ENCODE peak calls at places on chromosomes 1 and 21, in ten cellular contexts. R is upper lobe of left lung, G is pancreas, S is GM12865, N is cardiac fibroblast, Z is endothelial cell, E is type B pancreatic cell, V is brain microvascular endothelial cell, F is SK-N-SH, P is fibroblast of mammary gland. T is an unnamed sample.

GRCh38 chr1:174795806-174796205 is 203.9 kb upstream of the CACYBP start:
- DNase-seq in S (no peak), E (no peak), V (no peak), R (no peak), P (no peak), G (no peak), F (no peak), N (no peak), Z (no peak), T (no peak)

GRCh38 chr1:174740248-174740990 is 259.3 kb upstream of the CACYBP start:
- DNase-seq in F (no peak), Z (no peak), E (no peak), S (peak), P (peak), G (no peak), R (no peak), V (peak), N (peak), T (no peak)

GRCh38 chr1:15758953-15759661 is 512 bp downstream of the FBLIM1 start:
- DNase-seq in Z (peak), R (no peak), G (no peak), P (no peak), V (no peak), N (peak), E (no peak), F (peak), S (no peak), T (no peak)

GRCh38 chr1:198462365-198463025 is 78.0 kb downstream of the ATP6V1G3 start:
- DNase-seq in Z (no peak), P (peak), F (no peak), V (peak), E (no peak), G (no peak), R (no peak), S (no peak), N (peak), T (peak)

GRCh38 chr1:62435231-62436038 is 1.4 kb upstream of the USP1 start:
- DNase-seq in Z (no peak), F (no peak), N (no peak), G (peak), P (no peak), V (no peak), S (peak), R (no peak), E (no peak), T (no peak)

GRCh38 chr1:109770331-109771095 is 6.8 kb upstream of the EPS8L3 start:
- DNase-seq in V (no peak), S (no peak), G (no peak), F (no peak), R (peak), P (no peak), Z (no peak), N (no peak), E (no peak), T (no peak)

GRCh38 chr21:42614811-42615342 is 38.5 kb upstream of the PDE9A start:
- DNase-seq in N (no peak), S (peak), V (no peak), Z (no peak), P (peak), R (peak), F (peak), G (peak), E (no peak), T (peak)

GRCh38 chr1:27011058-27011764 is 1.4 kb downstream of the TENT5B start:
- DNase-seq in E (no peak), V (peak), G (no peak), Z (peak), P (peak), S (no peak), R (peak), N (peak), F (no peak), T (no peak)

GRCh38 chr1:101187287-101187686 is 49.5 kb upstream of the S1PR1 start:
- DNase-seq in S (no peak), N (no peak), R (no peak), V (no peak), E (no peak), Z (no peak), F (no peak), G (no peak), P (peak), T (no peak)

GRCh38 chr1:199123615-199124014 is 484.8 kb downstream of the PTPRC start:
- DNase-seq in E (no peak), S (no peak), V (peak), G (no peak), F (no peak), N (peak), Z (no peak), P (peak), R (no peak), T (no peak)

GRCh38 chr1:84374991-84375838 is 23.1 kb upstream of the DNASE2B start:
- DNase-seq in Z (no peak), V (no peak), R (no peak), N (peak), E (no peak), P (no peak), G (no peak), S (no peak), F (no peak), T (no peak)

GRCh38 chr1:28236656-28237331 is 870 bp downstream of the ATP5IF1 start:
- DNase-seq in S (no peak), V (no peak), P (no peak), F (peak), G (no peak), E (no peak), N (no peak), Z (no peak), R (no peak), T (peak)

GRCh38 chr1:46039571-46040052 is 92.8 kb downstream of the PIK3R3 start:
- DNase-seq in Z (no peak), V (no peak), R (no peak), N (peak), E (no peak), F (no peak), G (no peak), P (peak), S (no peak), T (no peak)

GRCh38 chr21:42013901-42014300 is 3.7 kb upstream of the ZBTB21 start:
- DNase-seq in P (no peak), S (no peak), N (no peak), Z (no peak), R (no peak), E (no peak), F (no peak), V (no peak), G (no peak), T (no peak)

GRCh38 chr21:35529141-35529863 is 480.2 kb upstream of the RUNX1 start:
- DNase-seq in Z (no peak), G (no peak), E (no peak), N (peak), F (no peak), S (peak), P (no peak), R (no peak), V (peak), T (peak)

GRCh38 chr1:40760984-40761383 is 22.6 kb upstream of the KCNQ4 start:
- DNase-seq in S (no peak), V (no peak), N (peak), G (no peak), Z (no peak), R (no peak), F (no peak), P (peak), E (no peak), T (no peak)

GRCh38 chr1:109805486-109806180 is 41.9 kb upstream of the EPS8L3 start:
- DNase-seq in S (no peak), Z (no peak), N (peak), V (no peak), G (no peak), F (no peak), R (peak), E (no peak), P (no peak), T (no peak)

GRCh38 chr1:17200756-17201155 is 4.2 kb upstream of the PADI1 start:
- DNase-seq in F (no peak), G (no peak), S (peak), V (no peak), N (no peak), R (peak), E (no peak), P (no peak), Z (no peak), T (no peak)

GRCh38 chr1:26938004-26938658 is 16.6 kb downstream of the NUDC start:
- DNase-seq in R (no peak), G (no peak), Z (no peak), P (no peak), V (no peak), E (no peak), N (no peak), S (no peak), F (no peak), T (no peak)

GRCh38 chr21:45303751-45304150 is 16.1 kb upstream of the POFUT2 start:
- DNase-seq in N (no peak), P (no peak), V (no peak), R (no peak), S (no peak), Z (no peak), E (no peak), G (no peak), F (no peak), T (no peak)

GRCh38 chr1:31584869-31585735 is 8.8 kb downstream of the TINAGL1 start:
- DNase-seq in G (no peak), V (no peak), F (no peak), R (no peak), P (no peak), N (no peak), E (peak), S (no peak), Z (no peak), T (no peak)

GRCh38 chr1:209641216-209642181 is 10.7 kb downstream of the LAMB3 start:
- DNase-seq in P (no peak), S (peak), Z (no peak), G (peak), R (peak), V (no peak), E (no peak), N (peak), F (no peak), T (no peak)

GRCh38 chr1:208158640-208159541 is 85.3 kb downstream of the PLXNA2 start:
- DNase-seq in F (no peak), N (no peak), Z (peak), S (no peak), E (no peak), G (no peak), V (no peak), R (no peak), P (no peak), T (no peak)

GRCh38 chr1:54884135-54884586 is 2.8 kb downstream of the DHCR24 start:
- DNase-seq in V (no peak), P (peak), S (no peak), N (no peak), R (no peak), Z (no peak), E (no peak), F (no peak), G (no peak), T (no peak)

GRCh38 chr1:238985312-238985711 is 401.1 kb upstream of the CHRM3 start:
- DNase-seq in N (no peak), P (no peak), R (no peak), E (no peak), V (no peak), Z (no peak), F (no peak), G (no peak), S (no peak), T (no peak)

GRCh38 chr1:166597516-166597915 is 241.8 kb upstream of the POGK start:
- DNase-seq in E (no peak), R (no peak), F (no peak), Z (no peak), P (no peak), G (no peak), N (no peak), V (no peak), S (no peak), T (no peak)

GRCh38 chr21:42161957-42162681 is 56.8 kb upstream of the ABCG1 start:
- DNase-seq in V (no peak), Z (peak), S (no peak), E (peak), G (no peak), F (peak), P (peak), R (no peak), N (no peak), T (peak)

GRCh38 chr1:183515002-183515689 is 42.8 kb downstream of the SMG7 start:
- DNase-seq in G (no peak), P (peak), E (no peak), F (no peak), V (peak), N (peak), Z (no peak), S (no peak), R (no peak), T (no peak)

GRCh38 chr1:41282679-41283317 is 40.7 kb upstream of the SCMH1 start:
- DNase-seq in G (peak), E (no peak), F (peak), V (peak), Z (peak), N (peak), R (no peak), S (peak), P (peak), T (peak)

GRCh38 chr1:240811261-240811660 is 199.3 kb upstream of the GREM2 start:
- DNase-seq in P (no peak), V (no peak), G (no peak), F (no peak), N (no peak), E (no peak), R (no peak), S (no peak), Z (no peak), T (no peak)

GRCh38 chr1:201170533-201171062 is 16.3 kb upstream of the TMEM9 start:
- DNase-seq in N (peak), Z (peak), V (peak), S (peak), G (peak), P (peak), F (peak), E (peak), R (peak), T (peak)

GRCh38 chr1:201172336-201172735 is 18.1 kb upstream of the TMEM9 start:
- DNase-seq in V (no peak), R (no peak), G (peak), E (no peak), N (no peak), Z (no peak), P (no peak), S (no peak), F (no peak), T (no peak)

GRCh38 chr1:201169971-201170532 is 15.8 kb upstream of the TMEM9 start:
- DNase-seq in Z (no peak), F (no peak), S (no peak), R (no peak), G (no peak), N (no peak), P (no peak), V (no peak), E (no peak), T (no peak)

GRCh38 chr1:201172999-201173610 is 17.5 kb upstream of the IGFN1 start:
- DNase-seq in P (peak), F (no peak), R (no peak), Z (no peak), S (no peak), N (no peak), G (no peak), V (peak), E (no peak), T (peak)

DNA sequence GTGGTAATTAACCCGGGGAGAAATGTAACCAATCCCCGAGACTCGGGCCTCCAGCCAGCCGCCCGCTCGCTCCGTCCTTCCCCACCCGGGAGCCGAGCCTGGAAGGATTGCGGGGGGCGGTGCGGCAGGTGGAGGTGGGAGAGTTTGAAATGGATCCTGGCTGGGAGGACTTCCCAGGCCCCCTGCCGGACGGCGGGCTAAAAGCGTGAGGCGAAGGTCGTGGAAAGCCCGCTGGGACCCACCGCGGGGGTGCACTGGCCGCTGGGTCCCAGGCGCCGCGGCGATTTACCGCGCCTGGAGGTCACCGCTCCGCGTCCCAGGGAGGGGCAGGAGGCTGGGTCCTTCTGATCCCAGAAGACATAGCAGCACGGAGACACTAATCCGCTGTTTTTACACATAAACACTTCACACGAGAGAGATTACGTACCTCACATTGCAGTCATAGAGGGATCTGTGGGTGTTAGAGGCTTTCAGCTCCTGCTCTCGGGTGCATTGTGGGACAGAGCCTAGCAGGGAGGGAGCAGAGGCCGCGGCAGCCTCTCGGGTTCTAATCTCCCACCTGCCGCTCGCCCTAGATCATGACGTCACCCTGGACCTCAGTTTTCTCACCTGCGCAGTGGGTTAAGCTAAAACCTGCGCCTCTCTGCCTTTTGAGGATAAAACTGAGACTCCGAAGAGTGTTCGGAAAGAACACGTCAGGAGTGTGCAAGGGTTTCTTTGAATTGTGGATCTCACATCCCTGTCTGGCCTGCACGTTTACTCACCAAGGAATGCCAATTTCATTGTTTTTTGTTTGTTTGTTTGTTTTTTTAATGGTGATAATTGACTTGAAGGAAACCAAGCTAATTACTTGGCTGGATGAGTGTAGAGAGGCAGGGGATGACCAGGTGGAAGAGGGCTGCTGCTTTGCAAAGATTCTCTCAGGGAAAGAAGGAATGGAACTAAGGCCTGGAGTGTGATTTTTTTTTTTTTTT is 17.1 kb upstream of the TMEM9 start:
- DNase-seq in Z (peak), S (peak), P (peak), R (peak), V (peak), E (peak), N (peak), G (peak), F (peak), T (peak)
- TF ChIP-seq CTCF in Z (peak), S (peak), P (peak), R (peak), V (peak), E (peak), N (peak), G (peak), F (peak), T (peak)

DNA sequence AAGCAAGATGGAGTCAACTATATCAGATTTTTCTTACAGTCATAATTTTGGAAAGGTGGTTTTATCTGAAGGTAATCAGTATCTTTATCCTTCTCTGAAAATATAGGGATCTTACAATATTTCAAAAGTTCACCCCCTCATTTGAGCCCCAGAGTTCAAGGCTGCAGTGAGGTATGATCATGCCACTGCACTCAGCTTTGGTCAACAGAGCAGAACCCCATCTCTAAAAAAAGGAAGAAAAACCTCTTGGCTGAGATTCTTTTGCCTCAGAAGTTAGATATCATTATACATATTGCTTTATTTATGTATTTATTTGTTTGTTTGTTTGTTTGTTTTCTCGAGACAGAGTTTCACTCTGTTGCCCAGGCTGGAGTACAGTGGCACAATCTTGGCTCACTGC is 11.5 kb upstream of the RBBP5 start:
- DNase-seq in G (no peak), Z (no peak), N (no peak), P (no peak), F (no peak), R (no peak), E (no peak), S (no peak), V (no peak), T (no peak)
- TF ChIP-seq CTCF in G (no peak), Z (no peak), N (no peak), P (no peak), F (no peak), R (no peak), E (no peak), S (no peak), V (no peak), T (no peak)

GRCh38 chr1:156140879-156141707 is 12.3 kb upstream of the SEMA4A start:
- DNase-seq in V (no peak), S (no peak), R (no peak), Z (peak), G (no peak), E (no peak), F (peak), N (no peak), P (peak), T (peak)

GRCh38 chr1:156138366-156138969 is 14.9 kb upstream of the SEMA4A start:
- DNase-seq in F (no peak), R (no peak), N (no peak), P (no peak), E (no peak), Z (no peak), G (no peak), V (no peak), S (no peak), T (no peak)

GRCh38 chr1:156134716-156135435 is 18.5 kb upstream of the SEMA4A start:
- DNase-seq in R (no peak), G (no peak), Z (no peak), E (no peak), V (no peak), P (no peak), F (no peak), N (no peak), S (no peak), T (no peak)

GRCh38 chr1:156135930-156136871 is 17.2 kb upstream of the SEMA4A start:
- DNase-seq in G (no peak), P (no peak), S (no peak), F (no peak), R (no peak), E (no peak), V (no peak), Z (no peak), N (no peak), T (no peak)

GRCh38 chr1:156136970-156137483 is 16.4 kb upstream of the SEMA4A start:
- DNase-seq in E (no peak), R (no peak), P (no peak), Z (no peak), N (no peak), G (no peak), V (no peak), F (no peak), S (no peak), T (no peak)
- TF ChIP-seq CTCF in E (peak), R (no peak), P (no peak), Z (no peak), N (peak), G (no peak), V (peak), F (peak), S (no peak), T (no peak)

DNA sequence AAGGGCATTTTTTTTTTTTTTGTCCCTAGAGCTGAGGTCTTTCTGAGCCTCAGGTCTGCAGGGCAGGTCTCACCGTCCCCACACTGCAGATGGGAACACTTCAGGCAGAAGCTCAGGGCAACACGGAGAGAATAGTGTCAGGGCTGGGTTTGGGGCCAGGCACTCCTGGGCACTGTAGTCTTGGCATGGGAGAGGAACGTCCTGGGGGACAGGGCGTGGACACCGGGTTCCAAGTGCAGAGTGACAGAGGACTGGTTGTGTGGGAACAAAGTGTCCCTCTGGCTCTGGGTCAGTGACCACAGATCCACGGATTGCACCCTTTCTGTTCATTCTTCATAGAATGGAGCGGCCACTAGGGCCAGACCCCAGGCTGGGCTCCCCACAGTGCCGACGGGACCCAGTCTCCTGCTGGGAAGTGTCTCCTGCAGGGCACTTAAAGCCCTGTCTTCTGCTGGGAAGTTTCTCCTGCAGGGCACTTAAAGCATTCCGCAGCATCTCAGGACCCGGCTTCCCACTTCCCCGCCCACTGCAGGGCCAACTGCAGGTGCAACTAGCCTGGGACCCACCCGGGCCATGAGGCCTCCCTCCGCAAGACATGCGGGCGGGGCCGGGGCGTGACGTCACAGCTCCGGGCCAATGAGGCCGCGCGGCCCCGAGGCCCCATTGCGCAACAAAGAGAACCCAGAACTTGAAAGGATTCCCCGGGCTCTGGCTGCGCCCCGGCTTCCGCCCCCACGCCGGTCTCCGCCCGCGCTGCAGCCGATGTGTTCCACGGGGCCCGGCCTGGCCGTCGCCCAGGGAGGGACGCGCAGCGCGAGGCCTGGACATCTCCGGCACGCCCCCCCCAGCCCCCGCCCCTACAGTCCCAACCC is 1.2 kb downstream of the GPR153 start:
- DNase-seq in V (peak), N (peak), F (peak), G (peak), S (peak), P (peak), E (peak), Z (peak), R (peak), T (peak)
- TF ChIP-seq CTCF in V (no peak), N (no peak), F (no peak), G (no peak), S (no peak), P (no peak), E (no peak), Z (no peak), R (no peak), T (no peak)

T was measured in activated CD8-positive, alpha-beta T cell treated with anti-CD3 and anti-CD28 coated beads for 36 hours.